ENCODE peak calls at places on chromosomes 13 and 19, in eight cellular contexts. E, U, D, V, I, Q, N and G are unnamed samples.

GRCh38 chr19:57192064-57192395 is 730 bp downstream of the ZNF264 start:
- ATAC-seq in E (no peak), U (peak), D (peak), V (no peak), I (no peak), Q (no peak), N (no peak), G (no peak)

GRCh38 chr13:97460004-97460756 is 26.2 kb downstream of the RAP2A start:
- ATAC-seq in E (no peak), U (peak), D (peak), V (no peak), I (peak), Q (no peak), N (peak), G (peak)

GRCh38 chr13:72561791-72562190 is 165.6 kb downstream of the MZT1 start:
- ATAC-seq in E (no peak), U (no peak), D (no peak), V (no peak), I (no peak), Q (no peak), N (no peak), G (no peak)

GRCh38 chr13:86900906-86901305 is 770.3 kb upstream of the SLITRK5 start:
- ATAC-seq in E (no peak), U (no peak), D (no peak), V (no peak), I (no peak), Q (no peak), N (no peak), G (no peak)

GRCh38 chr19:44777715-44778347 is at the start of gene CBLC:
- ATAC-seq in E (peak), U (peak), D (peak), V (no peak), I (no peak), Q (peak), N (no peak), G (peak)

GRCh38 chr19:47006496-47006895 is 13.1 kb upstream of the NPAS1 start:
- ATAC-seq in E (no peak), U (no peak), D (no peak), V (no peak), I (no peak), Q (no peak), N (no peak), G (no peak)

GRCh38 chr13:44272692-44273091 is 100.9 kb upstream of the SERP2 start:
- ATAC-seq in E (no peak), U (no peak), D (no peak), V (no peak), I (no peak), Q (no peak), N (no peak), G (no peak)

GRCh38 chr13:38871275-38871674 is 119.4 kb downstream of the STOML3 start:
- ATAC-seq in E (no peak), U (no peak), D (no peak), V (no peak), I (no peak), Q (no peak), N (no peak), G (no peak)

GRCh38 chr13:92805766-92806165 is 420.8 kb upstream of the GPC6 start:
- ATAC-seq in E (no peak), U (no peak), D (no peak), V (no peak), I (no peak), Q (no peak), N (no peak), G (no peak)

GRCh38 chr13:98965325-98965724 is 12.5 kb downstream of the DOCK9 start:
- ATAC-seq in E (no peak), U (no peak), D (no peak), V (no peak), I (no peak), Q (no peak), N (no peak), G (no peak)

GRCh38 chr19:58394821-58395219 is 636 bp upstream of the RNF225 start:
- ATAC-seq in E (no peak), U (peak), D (no peak), V (peak), I (no peak), Q (peak), N (no peak), G (no peak)

GRCh38 chr13:91533354-91533753 is 134.9 kb downstream of the GPC5 start:
- ATAC-seq in E (no peak), U (no peak), D (no peak), V (no peak), I (no peak), Q (no peak), N (no peak), G (no peak)

GRCh38 chr19:977058-977464 is 7.1 kb upstream of the WDR18 start:
- ATAC-seq in E (no peak), U (no peak), D (no peak), V (no peak), I (peak), Q (peak), N (no peak), G (peak)

GRCh38 chr13:59016250-59016649 is 1147.5 kb downstream of the DIAPH3 start:
- ATAC-seq in E (no peak), U (no peak), D (peak), V (no peak), I (no peak), Q (peak), N (no peak), G (no peak)

GRCh38 chr19:6970478-6970877 is 50.8 kb downstream of the MBD3L2B start:
- ATAC-seq in E (no peak), U (no peak), D (no peak), V (no peak), I (peak), Q (no peak), N (no peak), G (no peak)

GRCh38 chr19:47107201-47107952 is 6.2 kb downstream of the ZC3H4 start:
- ATAC-seq in E (peak), U (peak), D (no peak), V (peak), I (peak), Q (no peak), N (peak), G (no peak)

GRCh38 chr19:934197-934840 is 8.5 kb downstream of the ARID3A start:
- ATAC-seq in E (no peak), U (no peak), D (no peak), V (no peak), I (no peak), Q (no peak), N (no peak), G (no peak)

GRCh38 chr19:11041966-11042627 is 47.2 kb upstream of the LDLR start:
- ATAC-seq in E (no peak), U (no peak), D (no peak), V (no peak), I (no peak), Q (no peak), N (no peak), G (no peak)

GRCh38 chr19:13899393-13899792 is 6.5 kb downstream of the BRME1 start:
- ATAC-seq in E (no peak), U (no peak), D (no peak), V (no peak), I (no peak), Q (no peak), N (no peak), G (no peak)

GRCh38 chr19:48568345-48568886 is 16.4 kb downstream of the SULT2B1 start:
- ATAC-seq in E (no peak), U (no peak), D (peak), V (no peak), I (peak), Q (peak), N (no peak), G (peak)

GRCh38 chr13:76164290-76164689 is 528.2 kb downstream of the LMO7 start:
- ATAC-seq in E (no peak), U (no peak), D (no peak), V (no peak), I (no peak), Q (no peak), N (no peak), G (no peak)

GRCh38 chr19:46944918-46945628 is 74.6 kb upstream of the NPAS1 start:
- ATAC-seq in E (no peak), U (no peak), D (peak), V (no peak), I (no peak), Q (peak), N (no peak), G (no peak)

GRCh38 chr13:74158028-74158427 is 23.8 kb upstream of the KLF12 start:
- ATAC-seq in E (no peak), U (no peak), D (no peak), V (no peak), I (no peak), Q (no peak), N (no peak), G (no peak)

GRCh38 chr19:47435196-47435595 is 15.9 kb upstream of the MEIS3 start:
- ATAC-seq in E (no peak), U (peak), D (no peak), V (peak), I (peak), Q (no peak), N (no peak), G (peak)

GRCh38 chr13:48817166-48817802 is 158.4 kb upstream of the FNDC3A start:
- ATAC-seq in E (no peak), U (no peak), D (no peak), V (peak), I (peak), Q (no peak), N (no peak), G (no peak)

GRCh38 chr19:35716735-35716984 is 1.1 kb upstream of the KMT2B start:
- ATAC-seq in E (no peak), U (peak), D (no peak), V (no peak), I (peak), Q (no peak), N (no peak), G (peak)

GRCh38 chr19:46297700-46298476 is 1.0 kb downstream of the HIF3A start:
- ATAC-seq in E (no peak), U (no peak), D (peak), V (no peak), I (no peak), Q (peak), N (no peak), G (no peak)

GRCh38 chr19:29516358-29516725 is 9.5 kb upstream of the VSTM2B start:
- ATAC-seq in E (no peak), U (no peak), D (no peak), V (no peak), I (no peak), Q (no peak), N (no peak), G (no peak)

GRCh38 chr19:18606281-18607221 is at the start of gene CRLF1:
- ATAC-seq in E (no peak), U (no peak), D (peak), V (no peak), I (no peak), Q (peak), N (no peak), G (no peak)

GRCh38 chr13:20566917-20567755 is at the start of gene IFT88:
- ATAC-seq in E (peak), U (peak), D (peak), V (peak), I (peak), Q (peak), N (peak), G (peak)

GRCh38 chr13:99198630-99199029 is 2.0 kb upstream of the UBAC2 start:
- ATAC-seq in E (no peak), U (no peak), D (no peak), V (no peak), I (no peak), Q (no peak), N (no peak), G (no peak)

GRCh38 chr13:98740131-98740530 is 12.3 kb downstream of the SLC15A1 start:
- ATAC-seq in E (peak), U (no peak), D (no peak), V (no peak), I (no peak), Q (no peak), N (no peak), G (no peak)

GRCh38 chr13:109977212-109977968 is 191.0 kb upstream of the IRS2 start:
- ATAC-seq in E (no peak), U (no peak), D (no peak), V (no peak), I (no peak), Q (no peak), N (no peak), G (no peak)

GRCh38 chr19:14475251-14476073 is at the start of gene PTGER1:
- ATAC-seq in E (peak), U (peak), D (peak), V (peak), I (peak), Q (peak), N (no peak), G (no peak)